ENCODE peak calls at places on chromosomes 16 and 17, in five cellular contexts. M is HS-27A; Q is naive thymus-derived CD4-positive, alpha-beta T cell; J is NCI-H524; F is activated effector memory CD4-positive, alpha-beta T cell treated with anti-CD3 and anti-CD28 coated beads, Interleukin-2, amount 50 U/mL, for 16 hours. P is an unnamed sample.

GRCh38 chr17:60601443-60602384 is 1.7 kb downstream of the PPM1D start:
- DNase-seq in Q (peak), F (peak), J (peak), M (peak), P (no peak)

GRCh38 chr17:54951286-54951685 is 17.2 kb downstream of the COX11 start:
- DNase-seq in F (no peak), J (no peak), Q (no peak), M (no peak), P (no peak)

GRCh38 chr17:76585048-76585648 is 512 bp downstream of the ST6GALNAC2 start:
- DNase-seq in J (no peak), F (peak), M (no peak), Q (peak), P (no peak)

GRCh38 chr16:8577678-8578304 is 12.5 kb downstream of the TMEM114 start:
- DNase-seq in F (no peak), J (no peak), Q (no peak), M (no peak), P (no peak)

GRCh38 chr16:30115238-30115637 is 1.9 kb upstream of the GDPD3 start:
- DNase-seq in J (no peak), F (peak), M (no peak), Q (no peak), P (no peak)

GRCh38 chr17:40827746-40828453 is 5.5 kb upstream of the KRT10 start:
- DNase-seq in M (no peak), F (no peak), J (no peak), Q (no peak), P (no peak)

GRCh38 chr17:36197389-36197708 is 791 bp upstream of the CCL3L1 start:
- DNase-seq in M (no peak), J (no peak), Q (no peak), F (no peak), P (no peak)

GRCh38 chr16:79439866-79440265 is 160.7 kb downstream of the MAF start:
- DNase-seq in J (no peak), F (no peak), M (no peak), Q (no peak), P (no peak)

GRCh38 chr16:81251871-81252270 is 13.4 kb downstream of the BCO1 start:
- DNase-seq in F (no peak), Q (no peak), J (no peak), M (no peak), P (no peak)